ENCODE peak calls at places on chromosomes 13 and 19, in nine cellular contexts. S, G, F, R, C, U, J, O and M are unnamed samples.
A peak's percentile ranks its signal among the peaks of the same experiment; 100 is the strongest.

GRCh38 chr13:19864018-19864338 is 529 bp upstream of the ZMYM5 start:
- DNase-seq in U (peak; percentile 91), S (peak; percentile 83), G (peak; percentile 60), F (peak; percentile 78), R (peak; percentile 23), J (no peak), O (no peak), C (peak; percentile 85), M (peak; percentile 90)

GRCh38 chr19:31727536-31727935 is 378.3 kb upstream of the TSHZ3 start:
- DNase-seq in R (no peak), U (no peak), J (no peak), F (no peak), S (no peak), G (no peak), C (no peak), O (no peak), M (no peak)

GRCh38 chr19:35935911-35936737 is at the start of gene LRFN3:
- DNase-seq in O (peak; percentile 66), F (peak; percentile 68), R (no peak), S (peak; percentile 82), U (peak; percentile 86), C (peak; percentile 45), G (peak; percentile 67), J (no peak), M (no peak)

GRCh38 chr13:21240586-21240985 is 64.1 kb downstream of the MRPL57 start:
- DNase-seq in G (no peak), F (no peak), C (peak; percentile 13), U (no peak), J (no peak), R (no peak), S (no peak), O (peak; percentile 58), M (no peak)

GRCh38 chr19:292281-292884 is 1.2 kb upstream of the PLPP2 start:
- DNase-seq in F (no peak), C (no peak), U (peak; percentile 27), R (no peak), O (no peak), S (no peak), J (no peak), G (no peak), M (no peak)

GRCh38 chr13:24495151-24495729 is 17.3 kb downstream of the PARP4 start:
- DNase-seq in R (no peak), C (no peak), G (no peak), S (no peak), O (no peak), U (no peak), J (no peak), F (no peak), M (no peak)

GRCh38 chr19:14972676-14973075 is 7.0 kb downstream of the SLC1A6 start:
- DNase-seq in U (no peak), F (no peak), O (no peak), C (no peak), R (no peak), J (no peak), S (no peak), G (no peak), M (no peak)

GRCh38 chr13:21799671-21800070 is 128.8 kb downstream of the FGF9 start:
- DNase-seq in U (no peak), O (no peak), S (no peak), G (no peak), R (no peak), C (no peak), F (no peak), J (no peak), M (no peak)

DNA sequence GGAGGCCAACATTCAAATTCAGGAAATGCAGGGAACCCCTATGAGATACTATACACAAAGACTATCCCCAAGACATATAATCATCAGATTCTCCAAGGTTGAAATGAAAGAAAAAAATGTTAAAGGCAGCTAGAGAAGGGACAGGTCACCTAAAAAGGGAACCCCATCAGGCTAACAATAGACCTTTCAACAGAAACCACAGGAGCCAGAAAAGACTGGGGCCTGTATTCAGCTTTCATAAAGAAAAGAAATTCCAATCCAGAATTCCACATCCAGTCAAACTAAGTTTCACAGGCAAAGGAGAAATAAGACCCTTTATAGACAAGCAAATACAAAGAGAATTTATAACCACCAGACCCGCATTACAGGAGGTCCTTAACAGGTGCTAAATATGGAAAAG is 1703.6 kb upstream of the PRR20A start:
- DNase-seq in J (no peak), O (no peak), G (no peak), F (no peak), S (no peak), U (no peak), C (no peak), R (no peak), M (no peak)
- TF ChIP-seq POLR2A in J (no peak), O (no peak), G (no peak), F (no peak), S (no peak), U (no peak), C (no peak), R (no peak), M (no peak)

GRCh38 chr19:50333235-50333736 is 4.1 kb upstream of the KCNC3 start:
- DNase-seq in J (peak; percentile 86), R (peak; percentile 52), U (peak; percentile 94), S (peak; percentile 96), F (peak; percentile 34), O (peak; percentile 67), G (peak; percentile 97), C (peak; percentile 89), M (peak; percentile 81)
- TF ChIP-seq POLR2A in J (no peak), R (no peak), U (no peak), S (no peak), F (no peak), O (no peak), G (peak; percentile 59), C (no peak), M (no peak)

GRCh38 chr19:55590109-55590508 is 9.2 kb downstream of the FIZ1 start:
- DNase-seq in O (no peak), G (no peak), J (no peak), U (no peak), R (no peak), F (no peak), S (no peak), C (no peak), M (no peak)
- TF ChIP-seq POLR2A in O (no peak), G (no peak), J (no peak), U (no peak), R (no peak), F (no peak), S (no peak), C (no peak), M (no peak)

GRCh38 chr19:8444677-8445487 is at the start of gene HNRNPM:
- DNase-seq in G (peak; percentile 99), J (peak; percentile 87), S (peak; percentile 99), U (peak; percentile 100), R (peak; percentile 94), C (peak; percentile 99), F (peak; percentile 99), O (peak; percentile 95), M (peak; percentile 99)
- TF ChIP-seq POLR2A in G (peak; percentile 97), J (peak; percentile 97), S (peak; percentile 98), U (peak; percentile 88), R (peak; percentile 96), C (peak; percentile 77), F (peak; percentile 94), O (peak; percentile 95), M (peak; percentile 94)